ENCODE peak calls at places on chromosomes 12 and 14, in five cellular contexts. One of them, this sample, is unnamed.

GRCh38 chr12:21998295-21998694 is 47.7 kb upstream of the CMAS start:
- DNase-seq in MM.1S: no peak
- DNase-seq in RWPE1: no peak
- DNase-seq in astrocyte: no peak
- DNase-seq in left ventricle myocardium inferior: no peak
- DNase-seq in this sample: no peak

GRCh38 chr12:112900298-112901145 is 6.2 kb upstream of the OAS1 start:
- DNase-seq in left ventricle myocardium inferior: no peak
- DNase-seq in RWPE1: peak
- DNase-seq in astrocyte: peak
- DNase-seq in MM.1S: peak
- DNase-seq in this sample: peak

GRCh38 chr12:105382771-105383632 is 52.5 kb downstream of the C12orf75 start:
- DNase-seq in RWPE1: peak
- DNase-seq in left ventricle myocardium inferior: no peak
- DNase-seq in MM.1S: peak
- DNase-seq in astrocyte: peak
- DNase-seq in this sample: peak

GRCh38 chr14:62162998-62163589 is 400.9 kb downstream of the SNAPC1 start:
- DNase-seq in RWPE1: peak
- DNase-seq in MM.1S: peak
- DNase-seq in left ventricle myocardium inferior: no peak
- DNase-seq in astrocyte: peak
- DNase-seq in this sample: no peak

GRCh38 chr12:90953956-90954421 is 987 bp downstream of the CCER1 start:
- DNase-seq in left ventricle myocardium inferior: no peak
- DNase-seq in MM.1S: peak
- DNase-seq in RWPE1: no peak
- DNase-seq in astrocyte: no peak
- DNase-seq in this sample: no peak

GRCh38 chr12:106229036-106229591 is 18.7 kb downstream of the CKAP4 start:
- DNase-seq in MM.1S: no peak
- DNase-seq in astrocyte: no peak
- DNase-seq in RWPE1: no peak
- DNase-seq in left ventricle myocardium inferior: no peak
- DNase-seq in this sample: no peak

GRCh38 chr12:91899056-91899455 is 246.6 kb downstream of the BTG1 start:
- DNase-seq in left ventricle myocardium inferior: no peak
- DNase-seq in MM.1S: no peak
- DNase-seq in astrocyte: no peak
- DNase-seq in RWPE1: no peak
- DNase-seq in this sample: no peak

GRCh38 chr12:24544368-24544767 is 404.5 kb downstream of the BCAT1 start:
- DNase-seq in MM.1S: no peak
- DNase-seq in astrocyte: no peak
- DNase-seq in RWPE1: no peak
- DNase-seq in left ventricle myocardium inferior: no peak
- DNase-seq in this sample: no peak

GRCh38 chr12:31641509-31642090 is 17.9 kb upstream of the ETFBKMT start:
- DNase-seq in astrocyte: no peak
- DNase-seq in left ventricle myocardium inferior: no peak
- DNase-seq in MM.1S: no peak
- DNase-seq in RWPE1: no peak
- DNase-seq in this sample: no peak

GRCh38 chr14:89409961-89410360 is 7.1 kb downstream of the FOXN3 start:
- DNase-seq in astrocyte: no peak
- DNase-seq in RWPE1: no peak
- DNase-seq in left ventricle myocardium inferior: no peak
- DNase-seq in MM.1S: no peak
- DNase-seq in this sample: no peak

GRCh38 chr14:99728231-99728920 is 44.3 kb downstream of the CYP46A1 start:
- DNase-seq in MM.1S: no peak
- DNase-seq in left ventricle myocardium inferior: peak
- DNase-seq in astrocyte: no peak
- DNase-seq in RWPE1: no peak
- DNase-seq in this sample: no peak

GRCh38 chr12:43882578-43883178 is 46.8 kb downstream of the TMEM117 start:
- DNase-seq in left ventricle myocardium inferior: no peak
- DNase-seq in astrocyte: peak
- DNase-seq in MM.1S: peak
- DNase-seq in RWPE1: peak
- DNase-seq in this sample: no peak

GRCh38 chr14:64788706-64789105 is 84.5 kb downstream of the PLEKHG3 start:
- DNase-seq in left ventricle myocardium inferior: no peak
- DNase-seq in RWPE1: peak
- DNase-seq in MM.1S: no peak
- DNase-seq in astrocyte: peak
- DNase-seq in this sample: no peak

GRCh38 chr12:96890331-96890730 is 16.7 kb upstream of the NEDD1 start:
- DNase-seq in left ventricle myocardium inferior: no peak
- DNase-seq in MM.1S: no peak
- DNase-seq in astrocyte: no peak
- DNase-seq in RWPE1: no peak
- DNase-seq in this sample: no peak

GRCh38 chr12:57741413-57741789 is 2.9 kb upstream of the AGAP2 start:
- DNase-seq in MM.1S: no peak
- DNase-seq in left ventricle myocardium inferior: no peak
- DNase-seq in RWPE1: no peak
- DNase-seq in astrocyte: no peak
- DNase-seq in this sample: no peak

GRCh38 chr14:88667555-88668273 is 104.9 kb downstream of the ZC3H14 start:
- DNase-seq in RWPE1: peak
- DNase-seq in left ventricle myocardium inferior: no peak
- DNase-seq in astrocyte: peak
- DNase-seq in MM.1S: peak
- DNase-seq in this sample: peak

GRCh38 chr12:43180242-43180641 is 371.8 kb downstream of the ADAMTS20 start:
- DNase-seq in left ventricle myocardium inferior: no peak
- DNase-seq in RWPE1: no peak
- DNase-seq in MM.1S: no peak
- DNase-seq in astrocyte: no peak
- DNase-seq in this sample: no peak

GRCh38 chr12:7609480-7609879 is 56.2 kb downstream of the APOBEC1 start:
- DNase-seq in astrocyte: no peak
- DNase-seq in left ventricle myocardium inferior: no peak
- DNase-seq in RWPE1: no peak
- DNase-seq in MM.1S: peak
- DNase-seq in this sample: no peak

GRCh38 chr12:52914722-52915121 is 9.8 kb upstream of the KRT8 start:
- DNase-seq in RWPE1: no peak
- DNase-seq in left ventricle myocardium inferior: no peak
- DNase-seq in MM.1S: no peak
- DNase-seq in astrocyte: no peak
- DNase-seq in this sample: no peak

GRCh38 chr12:52913424-52913821 is 8.5 kb upstream of the KRT8 start:
- DNase-seq in left ventricle myocardium inferior: no peak
- DNase-seq in astrocyte: no peak
- DNase-seq in MM.1S: no peak
- DNase-seq in RWPE1: no peak
- DNase-seq in this sample: no peak

GRCh38 chr12:52910248-52910883 is 5.5 kb upstream of the KRT8 start:
- DNase-seq in RWPE1: no peak
- DNase-seq in left ventricle myocardium inferior: no peak
- DNase-seq in astrocyte: no peak
- DNase-seq in MM.1S: no peak
- DNase-seq in this sample: no peak

GRCh38 chr12:52915637-52916036 is 10.8 kb upstream of the KRT8 start:
- DNase-seq in left ventricle myocardium inferior: no peak
- DNase-seq in astrocyte: no peak
- DNase-seq in MM.1S: no peak
- DNase-seq in RWPE1: no peak
- DNase-seq in this sample: no peak

GRCh38 chr12:52912711-52913423 is 8.0 kb upstream of the KRT8 start:
- DNase-seq in left ventricle myocardium inferior: no peak
- DNase-seq in RWPE1: no peak
- DNase-seq in MM.1S: peak
- DNase-seq in astrocyte: no peak
- DNase-seq in this sample: no peak
- H3K27ac ChIP-seq in left ventricle myocardium inferior: no peak
- H3K27ac ChIP-seq in RWPE1: no peak
- H3K27ac ChIP-seq in MM.1S: peak
- H3K27ac ChIP-seq in astrocyte: no peak
- H3K27ac ChIP-seq in this sample: no peak

DNA sequence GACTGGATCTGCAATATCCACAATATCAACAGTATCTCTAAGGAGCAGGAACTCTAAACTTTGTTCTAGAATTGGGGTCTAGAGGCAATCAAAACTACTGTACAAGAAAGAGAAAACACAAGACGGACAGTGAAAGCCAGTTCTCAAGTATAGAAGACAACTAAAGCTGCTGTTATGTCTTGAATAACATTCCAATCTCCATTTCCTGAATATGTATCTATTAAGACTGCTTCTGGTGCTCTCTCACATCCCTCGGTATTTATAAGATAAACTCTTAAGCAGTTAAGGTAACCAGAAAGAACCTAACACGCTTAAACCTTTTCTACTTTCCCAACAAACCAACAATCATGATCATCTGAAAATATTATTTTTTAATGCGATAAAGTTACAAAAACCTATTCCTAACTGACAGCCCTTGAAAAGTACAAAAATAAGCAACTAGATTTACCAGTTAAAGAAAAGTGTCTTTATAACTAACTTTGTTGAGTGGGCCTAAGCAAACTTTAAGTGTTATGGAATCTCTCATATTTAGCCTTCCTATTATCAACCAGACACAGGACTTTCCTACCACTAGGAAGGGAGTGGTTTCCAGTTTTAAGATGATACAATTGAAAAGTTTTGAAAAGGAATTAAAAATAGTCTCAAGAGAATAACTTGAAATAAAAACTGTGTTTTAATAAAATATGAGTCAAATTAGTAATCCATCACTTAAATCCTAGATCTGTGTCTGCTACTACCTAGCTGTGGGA is 30.7 kb downstream of the NUMB start:
- DNase-seq in astrocyte: no peak
- DNase-seq in MM.1S: no peak
- DNase-seq in RWPE1: no peak
- DNase-seq in left ventricle myocardium inferior: no peak
- DNase-seq in this sample: no peak
- H3K27ac ChIP-seq in astrocyte: peak
- H3K27ac ChIP-seq in MM.1S: no peak
- H3K27ac ChIP-seq in RWPE1: no peak
- H3K27ac ChIP-seq in left ventricle myocardium inferior: peak
- H3K27ac ChIP-seq in this sample: no peak

GRCh38 chr14:103710771-103711392 is 4.4 kb downstream of the XRCC3 start:
- DNase-seq in MM.1S: no peak
- DNase-seq in astrocyte: no peak
- DNase-seq in left ventricle myocardium inferior: no peak
- DNase-seq in RWPE1: no peak
- DNase-seq in this sample: no peak

GRCh38 chr14:103713304-103714062 is 1.8 kb downstream of the XRCC3 start:
- DNase-seq in astrocyte: no peak
- DNase-seq in MM.1S: no peak
- DNase-seq in RWPE1: no peak
- DNase-seq in left ventricle myocardium inferior: no peak
- DNase-seq in this sample: peak

GRCh38 chr14:103709814-103710213 is 5.4 kb downstream of the XRCC3 start:
- DNase-seq in astrocyte: no peak
- DNase-seq in RWPE1: no peak
- DNase-seq in left ventricle myocardium inferior: no peak
- DNase-seq in MM.1S: no peak
- DNase-seq in this sample: no peak

GRCh38 chr14:103712633-103713247 is 2.5 kb downstream of the XRCC3 start:
- DNase-seq in left ventricle myocardium inferior: peak
- DNase-seq in MM.1S: no peak
- DNase-seq in astrocyte: no peak
- DNase-seq in RWPE1: no peak
- DNase-seq in this sample: no peak

DNA sequence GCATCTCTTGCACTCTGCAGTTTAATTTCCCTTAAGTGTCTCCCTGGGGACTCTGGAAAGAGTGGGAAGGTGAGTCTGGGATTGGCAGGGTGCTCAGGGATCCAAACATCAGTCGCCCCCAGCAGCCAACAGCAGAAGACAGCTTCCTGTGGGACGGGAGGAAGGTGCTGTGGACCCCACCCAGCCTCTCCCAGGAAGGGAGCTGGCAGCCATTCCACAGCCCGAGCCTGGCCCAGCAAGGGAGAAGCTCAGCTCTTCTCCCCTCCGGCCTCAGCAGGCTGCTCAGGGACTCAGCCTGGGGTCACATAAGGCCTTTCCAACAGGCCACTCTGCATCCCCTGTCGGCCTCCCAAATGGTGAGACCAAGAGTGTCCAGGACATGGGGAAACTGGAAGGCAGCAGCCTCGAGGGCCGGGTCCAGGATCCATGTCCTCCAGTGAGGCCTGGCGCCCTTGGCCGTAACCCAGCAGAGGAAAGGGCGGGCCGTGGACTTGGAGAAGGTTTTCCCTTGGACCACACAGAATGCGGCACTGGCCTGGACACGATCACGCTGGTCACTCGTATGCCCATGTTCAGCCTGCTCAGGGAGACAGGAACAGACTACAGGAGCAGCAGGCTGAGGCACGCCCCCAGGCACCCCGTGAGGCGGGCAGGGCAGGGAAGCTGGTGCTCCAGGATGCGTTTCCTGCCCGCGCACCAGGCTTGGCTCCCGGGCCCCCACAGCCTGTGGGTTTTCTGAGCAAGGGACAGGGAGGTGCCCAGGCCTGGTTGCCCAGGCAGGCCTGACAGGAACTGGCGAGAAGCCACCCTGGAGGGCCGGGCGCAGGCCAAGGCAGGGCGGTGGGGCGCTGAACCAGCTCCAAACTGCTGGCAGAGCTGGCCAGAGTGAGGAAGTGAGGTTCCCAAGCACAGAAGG is 3.5 kb downstream of the XRCC3 start:
- DNase-seq in RWPE1: peak
- DNase-seq in left ventricle myocardium inferior: peak
- DNase-seq in MM.1S: no peak
- DNase-seq in astrocyte: no peak
- DNase-seq in this sample: no peak
- H3K27ac ChIP-seq in RWPE1: peak
- H3K27ac ChIP-seq in left ventricle myocardium inferior: peak
- H3K27ac ChIP-seq in MM.1S: no peak
- H3K27ac ChIP-seq in astrocyte: no peak
- H3K27ac ChIP-seq in this sample: no peak

DNA sequence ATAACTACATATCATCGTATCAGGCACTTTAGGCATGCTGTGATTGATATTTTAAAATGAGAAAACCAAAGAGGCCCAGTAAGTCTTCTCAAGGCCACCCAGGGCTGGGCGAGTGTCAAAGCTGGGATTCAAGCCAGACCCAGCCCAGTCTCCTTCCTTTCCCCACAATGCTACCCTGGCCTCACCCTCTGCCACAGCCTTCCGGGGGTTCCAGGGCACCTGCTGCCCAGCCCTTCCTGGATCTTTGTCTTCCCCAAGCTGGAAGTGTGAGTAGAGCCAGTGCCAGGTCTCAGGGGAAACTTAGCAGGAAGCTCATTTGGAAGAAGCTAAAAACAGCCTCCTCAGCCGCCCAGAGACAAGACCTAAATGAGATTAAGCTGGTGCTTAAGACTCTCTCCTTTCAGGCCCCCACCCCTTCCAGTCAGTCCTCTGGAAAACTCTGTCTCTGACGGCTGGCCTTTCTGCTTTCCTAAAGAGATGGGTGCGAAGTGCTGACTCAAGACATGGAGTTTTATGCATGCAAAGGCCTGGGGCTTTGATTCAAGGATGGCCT is 184.1 kb downstream of the KCNA5 start:
- DNase-seq in astrocyte: no peak
- DNase-seq in RWPE1: no peak
- DNase-seq in MM.1S: no peak
- DNase-seq in left ventricle myocardium inferior: peak
- DNase-seq in this sample: no peak
- H3K27ac ChIP-seq in astrocyte: no peak
- H3K27ac ChIP-seq in RWPE1: no peak
- H3K27ac ChIP-seq in MM.1S: no peak
- H3K27ac ChIP-seq in left ventricle myocardium inferior: peak
- H3K27ac ChIP-seq in this sample: no peak

GRCh38 chr12:56119361-56119796 is 1.3 kb downstream of the ZC3H10 start:
- DNase-seq in astrocyte: peak
- DNase-seq in RWPE1: peak
- DNase-seq in left ventricle myocardium inferior: peak
- DNase-seq in MM.1S: peak
- DNase-seq in this sample: peak
- H3K27ac ChIP-seq in astrocyte: peak
- H3K27ac ChIP-seq in RWPE1: peak
- H3K27ac ChIP-seq in left ventricle myocardium inferior: peak
- H3K27ac ChIP-seq in MM.1S: peak
- H3K27ac ChIP-seq in this sample: peak